ENCODE peak calls at places on chromosomes 11 and 22, in ten cellular contexts. Z is GM12892, L is adrenal gland, V is tibial nerve, X is heart left ventricle, U is Peyer's patch, B is transverse colon, Q is body of pancreas, K is endothelial cell of umbilical vein, G is IMR-90. H is an unnamed sample.

GRCh38 chr11:1870721-1871466 is 18.0 kb downstream of the LSP1 start:
- DNase-seq in U (no peak), K (no peak), G (no peak), Q (peak; percentile 64), L (peak; percentile 83), V (no peak), X (peak; percentile 52), B (no peak), Z (no peak), H (no peak)

GRCh38 chr11:120224872-120225371 is 14.1 kb downstream of the OAF start:
- DNase-seq in Q (no peak), U (no peak), V (no peak), G (no peak), L (no peak), Z (no peak), X (peak; percentile 70), K (peak; percentile 39), B (no peak), H (no peak)

GRCh38 chr11:12914401-12914912 is 94.7 kb upstream of the RASSF10 start:
- DNase-seq in Q (peak; percentile 91), V (no peak), L (no peak), U (no peak), B (peak; percentile 24), Z (peak; percentile 22), K (no peak), G (peak; percentile 33), X (peak; percentile 90), H (peak; percentile 19)

GRCh38 chr11:133892584-133893380 is 47.5 kb upstream of the SPATA19 start:
- DNase-seq in X (no peak), U (no peak), Z (no peak), B (no peak), Q (no peak), G (no peak), V (no peak), K (no peak), L (no peak), H (no peak)

GRCh38 chr11:66820381-66820780 is 22.9 kb upstream of the RCE1 start:
- DNase-seq in B (no peak), L (no peak), U (no peak), G (no peak), Z (no peak), X (no peak), K (no peak), Q (no peak), V (no peak), H (no peak)

GRCh38 chr11:58965246-58965985 is 26.1 kb downstream of the GLYATL1 start:
- DNase-seq in X (no peak), L (no peak), B (no peak), V (no peak), G (peak; percentile 38), Z (no peak), U (no peak), Q (no peak), K (no peak), H (no peak)

GRCh38 chr11:86574493-86575207 is 97.8 kb downstream of the ME3 start:
- DNase-seq in Z (no peak), K (peak; percentile 71), B (no peak), V (no peak), Q (no peak), G (no peak), L (no peak), X (no peak), U (no peak), H (no peak)

GRCh38 chr11:14357843-14358728 is 897 bp downstream of the RRAS2 start:
- DNase-seq in G (peak; percentile 54), V (no peak), X (peak; percentile 54), B (peak; percentile 73), Z (peak; percentile 29), K (peak; percentile 65), L (peak; percentile 49), Q (peak; percentile 64), U (peak; percentile 73), H (peak; percentile 55)

GRCh38 chr11:118059231-118059940 is 17.5 kb upstream of the TMPRSS4 start:
- DNase-seq in B (peak; percentile 4), X (no peak), Q (no peak), L (no peak), V (no peak), Z (no peak), G (no peak), U (peak; percentile 40), K (no peak), H (no peak)

GRCh38 chr11:117595440-117595839 is 201.6 kb downstream of the DSCAML1 start:
- DNase-seq in V (no peak), K (no peak), B (no peak), U (no peak), X (no peak), L (no peak), Q (no peak), Z (no peak), G (no peak), H (peak; percentile 8)

GRCh38 chr11:121839821-121840220 is 276.2 kb downstream of the BLID start:
- DNase-seq in B (no peak), V (no peak), L (no peak), Q (no peak), X (no peak), G (peak; percentile 57), Z (no peak), K (no peak), U (no peak), H (no peak)

GRCh38 chr11:69348414-69349235 is 54.7 kb downstream of the MYEOV start:
- DNase-seq in V (no peak), Q (no peak), Z (no peak), K (no peak), B (no peak), G (no peak), U (no peak), X (no peak), L (no peak), H (no peak)

GRCh38 chr22:30435674-30436126 is 10.1 kb downstream of the MTFP1 start:
- DNase-seq in G (no peak), K (peak; percentile 31), X (no peak), L (peak; percentile 34), V (no peak), Q (no peak), U (peak; percentile 93), B (peak; percentile 65), Z (no peak), H (peak; percentile 77)

GRCh38 chr11:33723238-33723881 is 12.9 kb downstream of the CD59 start:
- DNase-seq in V (no peak), Q (no peak), X (peak; percentile 70), G (peak; percentile 96), K (peak; percentile 91), L (peak; percentile 60), B (no peak), Z (no peak), U (no peak), H (peak; percentile 39)

GRCh38 chr11:27213232-27213660 is 149.8 kb downstream of the CCDC34 start:
- DNase-seq in Z (no peak), Q (no peak), X (no peak), L (peak; percentile 21), U (no peak), K (peak; percentile 48), G (peak; percentile 94), B (no peak), V (no peak), H (no peak)

GRCh38 chr11:69560141-69560790 is 78.8 kb downstream of the LINC01488 start:
- DNase-seq in G (no peak), B (no peak), K (no peak), U (no peak), Q (no peak), Z (no peak), L (no peak), X (no peak), V (no peak), H (no peak)

GRCh38 chr22:32375678-32376450 is 18.2 kb downstream of the RFPL3 start:
- DNase-seq in L (no peak), V (no peak), K (no peak), G (no peak), Q (no peak), Z (no peak), B (no peak), U (no peak), X (no peak), H (no peak)
- TF ChIP-seq POLR2A in L (no peak), V (no peak), K (no peak), G (no peak), Q (no peak), Z (no peak), B (no peak), U (no peak), X (no peak), H (no peak)

DNA sequence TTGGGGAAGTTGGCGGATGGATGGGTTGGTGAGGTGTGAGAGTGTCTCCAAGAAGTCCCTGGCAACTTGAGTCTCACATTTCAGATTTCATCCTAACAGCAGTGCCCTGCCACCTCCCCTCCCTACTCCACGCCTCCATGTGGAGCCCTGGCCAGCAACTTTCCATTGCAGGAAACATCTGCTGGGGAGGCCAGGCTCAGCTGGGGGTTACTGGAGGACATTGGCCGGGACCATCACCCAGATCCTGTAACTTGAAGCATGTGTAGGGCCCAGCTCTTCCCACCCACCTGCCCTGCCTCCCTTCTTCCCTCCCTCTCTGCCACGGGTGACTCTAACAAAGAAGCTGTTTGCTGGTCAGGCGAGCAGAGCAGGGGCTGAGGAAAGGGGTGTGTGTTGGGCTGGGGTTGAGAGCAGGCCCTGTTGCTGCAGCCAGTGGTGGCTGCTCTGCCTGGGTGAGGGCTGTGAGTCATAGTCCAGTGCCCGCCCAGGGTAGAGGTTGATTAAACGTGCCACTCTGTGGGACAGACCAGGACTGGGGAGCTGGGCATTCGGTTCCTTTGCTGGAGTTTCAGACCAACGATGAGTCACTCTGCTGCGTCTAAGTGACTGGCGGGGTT is 64.0 kb downstream of the SCN3B start:
- DNase-seq in U (peak; percentile 90), K (peak; percentile 95), G (peak; percentile 53), Q (peak; percentile 41), X (no peak), B (peak; percentile 66), V (peak; percentile 5), Z (no peak), L (peak; percentile 96), H (no peak)
- TF ChIP-seq POLR2A in U (peak; percentile 63), K (no peak), G (no peak), Q (peak; percentile 29), X (no peak), B (no peak), V (no peak), Z (no peak), L (peak; percentile 86), H (no peak)

DNA sequence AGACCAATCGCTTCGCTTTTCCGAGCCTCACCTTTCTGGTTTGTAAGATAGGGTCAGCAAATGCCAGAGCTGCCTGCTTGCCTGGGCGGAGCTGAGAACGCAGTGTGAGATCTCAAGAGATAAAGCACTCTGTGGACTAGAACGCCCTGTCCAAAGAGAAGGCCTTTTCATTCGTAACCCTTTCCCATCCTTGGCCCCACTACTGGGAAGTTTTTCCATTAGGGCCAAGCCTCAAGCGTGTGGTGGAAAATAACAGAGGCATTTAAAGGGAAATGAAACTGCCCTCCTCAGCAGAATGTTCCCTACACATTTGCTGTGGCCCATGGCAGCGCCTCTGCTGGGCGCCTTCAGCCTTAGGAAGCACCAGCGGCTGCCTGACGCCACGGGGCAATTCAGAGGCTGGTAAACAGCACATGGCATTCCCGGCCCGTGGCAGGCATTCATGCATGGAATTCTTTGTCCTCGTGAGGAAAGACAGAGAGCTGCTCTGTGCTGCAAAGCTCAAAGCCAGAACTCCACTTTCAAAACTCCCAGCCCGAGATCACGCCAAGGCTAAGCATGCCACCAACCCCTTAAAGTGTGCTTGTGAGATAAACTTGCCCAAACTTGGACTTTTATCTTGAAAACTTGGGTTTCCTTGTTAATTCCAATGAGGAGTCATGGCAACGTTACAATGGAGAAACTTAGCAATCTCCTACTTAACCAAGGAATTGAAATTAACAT is 38.1 kb downstream of the AHNAK start:
- DNase-seq in L (peak; percentile 60), V (peak; percentile 63), U (peak; percentile 87), X (peak; percentile 85), G (peak; percentile 36), Z (no peak), Q (peak; percentile 71), B (peak; percentile 84), K (peak; percentile 86), H (peak; percentile 77)
- TF ChIP-seq POLR2A in L (peak; percentile 24), V (no peak), U (no peak), X (no peak), G (no peak), Z (no peak), Q (no peak), B (peak; percentile 38), K (no peak), H (no peak)

GRCh38 chr22:26642465-26643367 is 14.7 kb upstream of the MIAT start:
- DNase-seq in G (no peak), K (no peak), X (peak; percentile 61), L (no peak), B (peak; percentile 53), Q (no peak), U (peak; percentile 83), Z (no peak), V (no peak), H (peak; percentile 71)
- TF ChIP-seq POLR2A in G (no peak), K (no peak), X (no peak), L (no peak), B (no peak), Q (no peak), U (no peak), Z (peak; percentile 38), V (no peak), H (no peak)